ENCODE peak calls at places on chromosome 18, in nine cellular contexts. T, L, A, I, E, G, R, F and V are unnamed samples.

GRCh38 chr18:24064701-24065100 is 50.1 kb downstream of the TTC39C start:
- DNase-seq in R (no peak), T (no peak), G (no peak), E (no peak), A (no peak), I (no peak), F (no peak), L (no peak), V (no peak)

GRCh38 chr18:53534695-53535094 is 689.8 kb downstream of the MBD2 start:
- DNase-seq in A (no peak), R (no peak), L (no peak), T (no peak), G (no peak), I (peak; percentile 26), F (no peak), E (no peak), V (peak; percentile 32)

GRCh38 chr18:24063121-24063731 is 48.7 kb downstream of the TTC39C start:
- DNase-seq in F (no peak), L (no peak), G (peak; percentile 15), I (no peak), T (peak; percentile 21), A (no peak), E (peak; percentile 78), R (no peak), V (no peak)

GRCh38 chr18:27717816-27718215 is 459.1 kb downstream of the CDH2 start:
- DNase-seq in I (no peak), R (no peak), A (no peak), E (no peak), T (no peak), G (no peak), L (no peak), F (no peak), V (no peak)

GRCh38 chr18:80023173-80023572 is 11.1 kb upstream of the RBFA start:
- DNase-seq in R (no peak), L (no peak), F (no peak), I (no peak), T (no peak), E (no peak), G (no peak), A (no peak), V (no peak)

GRCh38 chr18:75219684-75220083 is 9.1 kb downstream of the TSHZ1 start:
- DNase-seq in I (no peak), L (no peak), G (no peak), R (no peak), F (no peak), E (no peak), T (peak; percentile 7), A (no peak), V (no peak)

GRCh38 chr18:12726774-12727550 is 24.1 kb downstream of the PSMG2 start:
- DNase-seq in G (peak; percentile 50), L (peak; percentile 40), A (peak; percentile 25), E (peak; percentile 74), T (peak; percentile 65), R (no peak), I (peak; percentile 67), F (no peak), V (peak; percentile 59)

GRCh38 chr18:79516441-79516931 is 120.8 kb downstream of the NFATC1 start:
- DNase-seq in I (no peak), L (no peak), T (no peak), A (no peak), R (peak; percentile 46), E (no peak), F (peak; percentile 33), G (no peak), V (no peak)

GRCh38 chr18:44779893-44780292 is 99.2 kb downstream of the SETBP1 start:
- DNase-seq in F (no peak), R (peak; percentile 81), G (no peak), L (no peak), A (no peak), I (no peak), E (no peak), T (no peak), V (no peak)

GRCh38 chr18:5895300-5895885 is at the start of gene TMEM200C:
- DNase-seq in E (peak; percentile 43), R (peak; percentile 66), G (no peak), I (peak; percentile 59), T (no peak), A (no peak), L (no peak), F (peak; percentile 59), V (peak; percentile 62)

GRCh38 chr18:42712065-42712464 is 403.4 kb downstream of the RIT2 start:
- DNase-seq in R (no peak), E (no peak), L (no peak), I (no peak), T (no peak), F (no peak), G (no peak), A (no peak), V (no peak)

GRCh38 chr18:45332911-45333310 is 282.4 kb upstream of the SLC14A2 start:
- DNase-seq in E (no peak), T (no peak), L (no peak), I (no peak), G (no peak), R (no peak), A (no peak), F (no peak), V (no peak)

GRCh38 chr18:72342933-72343332 is 201.2 kb downstream of the CBLN2 start:
- DNase-seq in F (no peak), E (no peak), I (no peak), L (no peak), A (no peak), T (no peak), G (no peak), R (no peak), V (no peak)

GRCh38 chr18:10707294-10707693 is 181.5 kb downstream of the NAPG start:
- DNase-seq in L (no peak), A (no peak), I (no peak), G (no peak), F (no peak), T (no peak), E (no peak), R (no peak), V (no peak)

GRCh38 chr18:10702196-10702595 is 176.4 kb downstream of the NAPG start:
- DNase-seq in A (no peak), I (no peak), G (no peak), R (no peak), T (no peak), F (no peak), L (no peak), E (no peak), V (no peak)

GRCh38 chr18:10705786-10706185 is 180.0 kb downstream of the NAPG start:
- DNase-seq in E (no peak), R (no peak), I (no peak), A (no peak), F (no peak), L (no peak), T (peak; percentile 77), G (no peak), V (no peak)

DNA sequence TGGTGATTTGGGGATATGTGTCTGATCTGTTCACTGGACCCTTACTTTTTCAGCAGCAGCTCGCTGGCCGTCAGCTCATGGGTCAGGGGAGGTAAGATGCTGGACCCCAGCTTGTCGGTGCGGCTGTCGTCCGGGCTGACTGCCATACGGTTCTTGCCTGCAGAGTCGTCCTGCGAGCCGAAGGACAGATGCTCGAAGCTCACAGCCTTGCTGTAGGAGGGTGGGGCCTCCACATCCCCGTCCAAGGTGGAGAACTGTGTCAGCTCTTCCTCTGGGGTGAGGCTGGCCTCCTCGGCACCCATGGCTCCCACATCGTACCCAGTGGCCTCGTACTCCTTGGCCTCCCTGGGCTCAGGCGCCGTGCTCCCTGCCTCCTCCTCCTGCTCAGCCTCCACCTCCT is 179.5 kb downstream of the NAPG start:
- DNase-seq in I (no peak), G (no peak), T (no peak), F (no peak), L (no peak), R (no peak), A (no peak), E (no peak), V (no peak)
- TF ChIP-seq POLR2A in I (no peak), G (no peak), T (no peak), F (no peak), L (no peak), R (no peak), A (no peak), E (no peak), V (no peak)

GRCh38 chr18:29681578-29681977 is 1361.0 kb downstream of the DSC3 start:
- DNase-seq in L (no peak), R (no peak), E (no peak), I (no peak), F (no peak), A (no peak), G (no peak), T (no peak), V (no peak)
- H3K4me3 ChIP-seq in L (no peak overlapping the region), R (no peak overlapping the region), E (no peak overlapping the region), I (no peak overlapping the region), F (no peak overlapping the region), A (no peak overlapping the region), G (no peak overlapping the region), T (no peak overlapping the region), V (no peak overlapping the region)

DNA sequence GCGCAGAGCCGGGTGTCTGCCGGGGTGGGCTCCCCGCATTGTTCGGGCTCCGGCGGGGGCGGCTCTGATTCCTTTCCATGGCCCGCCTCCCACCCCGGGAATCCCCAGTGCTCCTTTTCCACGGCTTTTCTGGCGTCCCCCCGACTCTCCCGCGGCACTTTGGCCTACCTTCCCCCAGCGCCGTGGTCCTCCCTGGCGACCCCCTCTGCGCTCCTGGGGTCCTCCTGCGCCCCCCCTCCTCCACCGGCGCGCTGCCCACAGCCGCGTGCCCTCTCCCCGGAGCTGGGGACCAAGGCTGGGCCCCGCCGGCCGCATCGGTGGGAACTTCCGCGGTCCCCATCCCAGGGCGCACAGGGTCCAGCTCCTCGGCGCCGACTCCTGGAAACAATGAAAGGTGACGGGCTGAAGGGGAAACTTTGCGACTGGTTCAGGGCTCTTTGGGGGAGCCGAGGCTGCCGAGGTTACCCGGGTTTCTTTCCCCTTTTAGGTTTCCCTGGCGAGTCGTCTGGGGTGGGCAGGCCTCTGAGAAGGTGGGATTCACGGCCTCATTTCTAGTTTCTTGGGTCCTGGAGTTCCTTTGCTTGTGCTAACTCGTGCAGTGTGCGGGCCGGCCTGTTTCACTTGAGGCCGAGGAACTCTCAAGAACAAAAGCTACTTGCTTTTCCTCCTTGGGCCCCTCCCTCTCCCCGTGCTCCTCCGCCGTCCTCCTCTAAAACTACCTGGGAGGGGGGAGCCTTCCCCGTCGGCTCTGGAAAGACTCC is 2.2 kb downstream of the TGIF1 start:
- DNase-seq in G (no peak), R (peak; percentile 83), I (peak; percentile 52), T (no peak), F (peak; percentile 71), E (peak; percentile 69), L (peak; percentile 73), A (peak; percentile 43), V (peak; percentile 67)
- TF ChIP-seq POLR2A in G (no peak), R (peak; percentile 38), I (no peak), T (no peak), F (no peak), E (peak; percentile 36), L (no peak), A (peak; percentile 34), V (peak; percentile 16)

DNA sequence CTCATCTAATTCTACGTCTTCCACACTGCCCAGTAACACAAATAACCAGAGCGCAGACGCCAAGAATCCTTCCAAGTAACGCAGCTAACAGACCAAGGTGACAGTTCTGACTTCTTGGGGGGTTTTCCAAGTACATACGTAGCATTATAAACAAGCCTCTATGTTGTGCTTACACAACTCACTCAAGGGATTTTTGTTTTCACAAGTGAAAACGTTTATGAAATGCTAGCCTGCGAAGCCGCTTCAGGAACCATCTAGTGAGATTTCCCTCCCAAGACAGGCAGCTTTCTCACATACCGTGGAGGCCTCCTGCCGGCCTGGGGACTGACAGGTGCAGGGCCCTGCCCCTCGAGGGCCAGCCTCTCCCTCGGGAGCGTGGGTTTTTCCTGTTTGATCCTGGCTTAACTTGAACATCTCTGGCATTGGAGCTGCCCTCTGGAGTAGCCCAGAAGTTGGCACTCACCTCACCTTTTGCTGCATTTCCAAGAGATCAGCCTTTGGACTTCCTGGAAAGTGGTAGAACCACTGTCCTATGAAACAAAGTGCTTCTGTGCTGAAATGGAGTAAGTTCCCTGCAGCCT is 151.1 kb downstream of the MBP start:
- DNase-seq in A (no peak), R (no peak), E (peak; percentile 7), L (peak; percentile 61), G (no peak), I (peak; percentile 12), T (no peak), F (no peak), V (no peak)
- H3K4me3 ChIP-seq in A (no peak overlapping the region), R (no peak overlapping the region), E (no peak overlapping the region), L (no peak overlapping the region), G (no peak overlapping the region), I (no peak overlapping the region), T (no peak overlapping the region), F (no peak overlapping the region), V (no peak overlapping the region)